ENCODE peak calls at places on chromosomes 6 and 20, in eight cellular contexts. L is HL-60, N is A673, J is natural killer cell, W is HFFc6, D is GM23338, H is AG10803, T is colonic mucosa. R is an unnamed sample.

GRCh38 chr6:37289931-37290330 is 32.0 kb upstream of the TMEM217 start:
- DNase-seq in L (no peak), N (peak; percentile 34), J (no peak), W (no peak), D (no peak), H (no peak), T (no peak), R (no peak)

GRCh38 chr20:63889241-63890200 is 5.4 kb upstream of the DNAJC5 start:
- DNase-seq in L (no peak), N (no peak), J (no peak), W (no peak), D (no peak), H (no peak), T (no peak), R (no peak)

GRCh38 chr6:78561015-78561414 is 306.3 kb upstream of the IRAK1BP1 start:
- DNase-seq in L (no peak), N (no peak), J (no peak), W (peak; percentile 10), D (no peak), H (no peak), T (no peak), R (no peak)

GRCh38 chr6:19892250-19892649 is 55.1 kb downstream of the ID4 start:
- DNase-seq in L (no peak), N (no peak), J (no peak), W (no peak), D (no peak), H (no peak), T (no peak), R (no peak)

GRCh38 chr20:64232794-64233193 is 22.8 kb upstream of the PCMTD2 start:
- DNase-seq in L (no peak), N (peak; percentile 69), J (no peak), W (no peak), D (no peak), H (no peak), T (no peak), R (no peak)

GRCh38 chr20:55415567-55416142 is 589.7 kb downstream of the CBLN4 start:
- DNase-seq in L (no peak), N (peak; percentile 22), J (no peak), W (no peak), D (peak; percentile 2), H (peak; percentile 0), T (no peak), R (no peak)

GRCh38 chr6:14925627-14926026 is 320.2 kb upstream of the JARID2 start:
- DNase-seq in L (no peak), N (no peak), J (no peak), W (no peak), D (no peak), H (peak; percentile 56), T (no peak), R (no peak)

GRCh38 chr6:128029841-128030240 is 129.0 kb upstream of the THEMIS start:
- DNase-seq in L (no peak), N (no peak), J (no peak), W (no peak), D (no peak), H (no peak), T (no peak), R (no peak)

GRCh38 chr20:5885866-5886265 is 64.5 kb downstream of the TRMT6 start:
- DNase-seq in L (no peak), N (no peak), J (no peak), W (no peak), D (no peak), H (no peak), T (no peak), R (no peak)

GRCh38 chr6:170279426-170279825 is 11.5 kb downstream of the DLL1 start:
- DNase-seq in L (no peak), N (no peak), J (no peak), W (no peak), D (no peak), H (no peak), T (no peak), R (peak; percentile 5)

GRCh38 chr6:170280689-170281045 is 10.2 kb downstream of the DLL1 start:
- DNase-seq in L (no peak), N (no peak), J (no peak), W (no peak), D (no peak), H (no peak), T (no peak), R (no peak)

GRCh38 chr6:170281331-170282292 is 9.3 kb downstream of the DLL1 start:
- DNase-seq in L (no peak), N (no peak), J (no peak), W (no peak), D (no peak), H (no peak), T (no peak), R (peak; percentile 10)

GRCh38 chr6:170278743-170279094 is 12.2 kb downstream of the DLL1 start:
- DNase-seq in L (peak; percentile 63), N (no peak), J (no peak), W (no peak), D (no peak), H (no peak), T (no peak), R (peak; percentile 30)

GRCh38 chr6:170279977-170280688 is 10.7 kb downstream of the DLL1 start:
- DNase-seq in L (no peak), N (peak; percentile 60), J (no peak), W (peak; percentile 23), D (no peak), H (peak; percentile 44), T (peak; percentile 86), R (peak; percentile 51)
- TF ChIP-seq CTCF in L (no peak), N (no peak), J (no peak), W (no peak), D (no peak), H (no peak), T (no peak), R (no peak)

DNA sequence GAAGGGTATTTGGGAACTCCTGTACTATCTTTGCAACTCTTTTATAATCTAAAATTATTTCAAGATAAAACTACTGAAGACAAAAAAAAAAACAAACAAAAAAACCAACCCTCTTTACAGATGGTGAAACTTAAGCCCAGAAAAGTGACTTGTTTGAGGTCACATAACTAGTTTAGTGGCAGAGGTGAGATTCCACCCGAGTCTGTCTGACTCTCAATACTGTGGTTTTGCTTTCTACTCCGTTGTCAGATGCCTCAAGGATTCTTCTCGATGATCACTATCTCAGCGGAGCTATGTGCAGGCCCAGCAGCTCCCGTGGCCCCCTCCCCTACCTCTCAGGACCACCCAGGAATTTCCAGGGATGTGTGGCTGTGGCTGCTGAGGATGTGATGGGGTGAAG is 36.1 kb upstream of the KCNB1 start:
- DNase-seq in L (no peak), N (no peak), J (no peak), W (no peak), D (no peak), H (no peak), T (no peak), R (no peak)
- TF ChIP-seq CTCF in L (no peak), N (no peak), J (no peak), W (no peak), D (no peak), H (no peak), T (no peak), R (no peak)

DNA sequence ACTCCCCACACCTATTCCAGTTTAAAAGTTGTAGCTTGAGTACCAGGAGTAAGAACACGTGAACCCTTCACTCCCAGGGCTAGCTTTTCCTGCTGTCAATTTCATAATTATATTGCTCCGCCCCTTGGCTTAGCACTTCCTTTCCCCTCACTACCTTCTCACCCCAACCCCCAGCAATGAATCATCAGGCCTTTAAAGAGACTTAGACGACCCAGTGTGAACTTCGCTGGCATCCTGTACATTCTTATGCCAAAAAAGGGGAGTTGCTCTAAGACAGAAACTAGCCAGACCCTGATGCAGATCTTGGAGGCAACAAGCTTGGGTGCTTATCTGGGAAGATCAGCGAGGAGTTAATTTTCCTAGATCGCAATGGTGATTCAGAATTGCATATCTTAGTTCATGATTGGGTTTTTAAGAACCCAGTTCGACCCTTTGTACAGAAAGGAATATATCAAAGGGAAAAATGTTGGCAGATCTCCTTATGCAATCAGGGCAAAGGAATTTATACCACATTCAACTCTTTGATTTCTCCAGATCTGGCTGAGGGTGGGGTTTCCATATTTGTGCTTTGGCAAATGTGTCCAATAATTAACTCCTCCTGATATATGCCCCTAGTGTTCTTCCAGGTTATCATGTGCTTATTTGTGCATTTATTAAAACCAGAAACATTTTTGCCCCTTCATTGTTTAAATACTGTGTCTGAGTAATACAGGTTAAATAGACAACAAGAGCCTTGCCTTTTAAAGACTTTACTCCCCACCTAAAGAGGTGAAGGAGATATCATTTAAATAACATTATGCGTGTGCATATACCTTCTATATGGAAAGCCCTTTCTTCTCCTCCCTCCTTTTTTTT is 8.1 kb upstream of the ATXN1 start:
- DNase-seq in L (peak; percentile 88), N (peak; percentile 93), J (peak; percentile 63), W (peak; percentile 88), D (peak; percentile 26), H (peak; percentile 91), T (peak; percentile 62), R (peak; percentile 86)
- TF ChIP-seq CTCF in L (no peak), N (no peak), J (no peak), W (peak; percentile 55), D (no peak), H (peak; percentile 12), T (no peak), R (no peak)

GRCh38 chr6:33271098-33271607 is 523 bp downstream of the VPS52 start:
- DNase-seq in L (no peak), N (no peak), J (no peak), W (no peak), D (no peak), H (peak; percentile 20), T (peak; percentile 38), R (no peak)
- TF ChIP-seq CTCF in L (no peak), N (no peak), J (no peak), W (peak; percentile 44), D (no peak), H (no peak), T (no peak), R (no peak)

GRCh38 chr6:34143884-34144580 is 1.9 kb downstream of the GRM4 start:
- DNase-seq in L (no peak), N (peak; percentile 63), J (no peak), W (no peak), D (peak; percentile 95), H (no peak), T (no peak), R (peak; percentile 38)
- TF ChIP-seq CTCF in L (no peak), N (peak; percentile 49), J (no peak), W (peak; percentile 38), D (peak; percentile 76), H (no peak), T (no peak), R (no peak)

DNA sequence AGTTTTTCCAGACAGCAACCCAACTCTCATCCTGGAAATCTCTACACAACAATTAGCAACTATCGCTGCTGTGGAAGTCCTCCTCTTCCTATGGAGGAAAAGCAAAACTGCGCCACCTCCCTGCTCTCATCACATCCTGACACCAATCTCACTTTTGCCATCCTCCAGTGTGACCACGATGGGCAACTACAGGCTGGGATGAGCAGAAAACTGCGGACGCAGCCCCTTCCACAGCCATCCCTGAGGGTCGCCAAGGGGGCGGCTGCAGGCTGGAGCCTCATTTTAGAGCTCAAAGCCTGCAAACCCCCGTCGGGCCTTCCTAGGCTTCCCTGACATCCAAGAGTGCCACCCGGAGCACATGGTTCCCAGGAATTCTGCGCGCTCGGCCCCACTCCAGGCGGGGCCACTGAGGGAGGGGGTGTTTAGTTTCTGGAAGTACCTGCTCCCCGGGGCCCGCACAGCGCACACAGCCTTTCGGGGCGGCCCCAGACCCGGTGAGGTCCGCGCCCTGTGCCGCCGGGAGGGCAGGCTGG is 1.2 kb downstream of the TCFL5 start:
- DNase-seq in L (no peak), N (peak; percentile 48), J (no peak), W (peak; percentile 21), D (peak; percentile 32), H (peak; percentile 40), T (no peak), R (no peak)
- TF ChIP-seq CTCF in L (no peak), N (peak; percentile 34), J (no peak), W (no peak), D (no peak), H (peak; percentile 33), T (no peak), R (no peak)